ENCODE peak calls at places on chromosomes 12 and 14, in five cellular contexts. S is body of pancreas, G is upper lobe of right lung, H is stomach, N is cardiac muscle cell. Z is an unnamed sample.

GRCh38 chr12:24228371-24228770 is 278.9 kb upstream of the SOX5 start:
- DNase-seq in S (no peak), G (no peak), H (no peak), N (no peak), Z (no peak)

GRCh38 chr12:13941258-13942249 is 39.8 kb downstream of the GRIN2B start:
- DNase-seq in S (peak), G (no peak), H (peak), N (peak), Z (no peak)

GRCh38 chr12:42979746-42980145 is 390.2 kb upstream of the PRICKLE1 start:
- DNase-seq in S (no peak), G (no peak), H (no peak), N (no peak), Z (no peak)

GRCh38 chr14:68780358-68781160 is 12.3 kb downstream of the ZFP36L1 start:
- DNase-seq in S (peak), G (peak), H (peak), N (no peak), Z (peak)

GRCh38 chr12:47249719-47250506 is 170.2 kb upstream of the AMIGO2 start:
- DNase-seq in S (no peak), G (peak), H (no peak), N (no peak), Z (no peak)

GRCh38 chr14:103521438-103521961 is 1.1 kb downstream of the CKB start:
- DNase-seq in S (no peak), G (no peak), H (peak), N (peak), Z (peak)

GRCh38 chr12:108850854-108851573 is 6.4 kb downstream of the SSH1 start:
- DNase-seq in S (peak), G (no peak), H (no peak), N (no peak), Z (no peak)

GRCh38 chr12:98595152-98595988 is 1.9 kb downstream of the SLC25A3 start:
- DNase-seq in S (no peak), G (no peak), H (no peak), N (no peak), Z (no peak)

GRCh38 chr12:56993346-56993745 is 13.0 kb downstream of the ZBTB39 start:
- DNase-seq in S (no peak), G (no peak), H (no peak), N (no peak), Z (no peak)

GRCh38 chr12:38384816-38385491 is 68.4 kb downstream of the ALG10B start:
- DNase-seq in S (no peak), G (peak), H (no peak), N (no peak), Z (no peak)

GRCh38 chr12:97465012-97465345 is 2.4 kb downstream of the RMST start:
- DNase-seq in S (no peak), G (no peak), H (no peak), N (no peak), Z (no peak)

GRCh38 chr14:20609215-20610001 is 18.2 kb upstream of the RNASE12 start:
- DNase-seq in S (peak), G (peak), H (peak), N (peak), Z (peak)

GRCh38 chr12:50221228-50222008 is 54.2 kb upstream of the CERS5 start:
- DNase-seq in S (peak), G (no peak), H (no peak), N (peak), Z (no peak)

GRCh38 chr14:103716091-103716801 is 636 bp downstream of the ZFYVE21 start:
- DNase-seq in S (no peak), G (peak), H (no peak), N (no peak), Z (peak)

GRCh38 chr12:62588916-62589315 is 122.3 kb downstream of the MON2 start:
- DNase-seq in S (no peak), G (no peak), H (no peak), N (no peak), Z (no peak)

GRCh38 chr14:70020350-70021170 is 141.3 kb downstream of the SMOC1 start:
- DNase-seq in S (no peak), G (no peak), H (no peak), N (no peak), Z (no peak)

GRCh38 chr12:52164624-52165023 is 27.2 kb downstream of the KRT80 start:
- DNase-seq in S (no peak), G (no peak), H (no peak), N (no peak), Z (no peak)

GRCh38 chr12:49355913-49356312 is 9.2 kb downstream of the DNAJC22 start:
- DNase-seq in S (no peak), G (no peak), H (peak), N (no peak), Z (no peak)

GRCh38 chr12:109461049-109461845 is 15.9 kb downstream of the KCTD10 start:
- DNase-seq in S (peak), G (peak), H (no peak), N (peak), Z (no peak)

GRCh38 chr14:30553311-30553989 is 5.5 kb upstream of the G2E3 start:
- DNase-seq in S (no peak), G (no peak), H (no peak), N (no peak), Z (no peak)

GRCh38 chr12:27615331-27615891 is 80.8 kb upstream of the REP15 start:
- DNase-seq in S (no peak), G (no peak), H (no peak), N (peak), Z (no peak)

GRCh38 chr12:47808049-47808448 is 11.7 kb downstream of the HDAC7 start:
- DNase-seq in S (peak), G (peak), H (no peak), N (peak), Z (peak)

GRCh38 chr14:63276492-63277342 is 42.0 kb downstream of the GPHB5 start:
- DNase-seq in S (no peak), G (no peak), H (no peak), N (peak), Z (no peak)

GRCh38 chr12:88703790-88704189 is 123.5 kb upstream of the KITLG start:
- DNase-seq in S (no peak), G (no peak), H (no peak), N (no peak), Z (no peak)

GRCh38 chr14:33755358-33755757 is 195.5 kb downstream of the EGLN3 start:
- DNase-seq in S (no peak), G (no peak), H (no peak), N (no peak), Z (no peak)

GRCh38 chr14:79564371-79564770 is 646.9 kb downstream of the DIO2 start:
- DNase-seq in S (no peak), G (no peak), H (no peak), N (no peak), Z (no peak)

GRCh38 chr14:91985521-91986255 is 38.2 kb upstream of the FBLN5 start:
- DNase-seq in S (peak), G (no peak), H (no peak), N (no peak), Z (no peak)

GRCh38 chr14:76346391-76347160 is 29.4 kb upstream of the ESRRB start:
- DNase-seq in S (no peak), G (no peak), H (no peak), N (no peak), Z (no peak)

GRCh38 chr12:94326727-94327126 is 132.9 kb downstream of the CEP83 start:
- DNase-seq in S (no peak), G (no peak), H (no peak), N (no peak), Z (no peak)

GRCh38 chr12:54526800-54527630 is 22.4 kb upstream of the PDE1B start:
- DNase-seq in S (peak), G (no peak), H (peak), N (peak), Z (peak)

GRCh38 chr12:18294889-18295288 is 33.6 kb downstream of the PIK3C2G start:
- DNase-seq in S (no peak), G (no peak), H (no peak), N (no peak), Z (no peak)

GRCh38 chr14:103072595-103073366 is 11.2 kb upstream of the LBHD2 start:
- DNase-seq in S (peak), G (peak), H (no peak), N (peak), Z (no peak)

GRCh38 chr12:99981639-99982190 is 3.0 kb downstream of the ANKS1B start:
- DNase-seq in S (no peak), G (no peak), H (no peak), N (no peak), Z (no peak)

GRCh38 chr12:57148469-57149308 is 1.3 kb upstream of the LRP1-AS start:
- DNase-seq in S (peak), G (peak), H (peak), N (no peak), Z (peak)

DNA sequence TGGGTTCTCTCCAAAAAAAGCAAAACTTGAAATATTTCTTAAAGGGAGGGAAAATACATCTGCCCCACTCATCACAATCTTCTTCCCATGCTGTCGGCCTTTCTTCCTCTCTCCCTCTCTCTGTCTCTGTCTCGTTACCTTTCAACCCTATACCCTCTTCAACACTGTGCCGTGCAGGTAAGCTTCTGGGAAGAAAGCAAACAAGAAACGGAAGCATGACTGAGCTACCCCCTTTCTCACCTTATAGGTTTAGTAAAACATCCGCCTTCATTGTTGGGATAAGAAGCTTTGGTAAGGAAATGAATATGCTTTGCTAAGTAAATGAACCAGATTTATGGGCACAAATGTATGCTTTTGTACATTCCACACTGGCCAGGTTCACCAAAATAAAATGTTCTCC is 63.0 kb downstream of the TMEM30B start:
- DNase-seq in S (no peak), G (no peak), H (no peak), N (no peak), Z (no peak)
- H3K27ac ChIP-seq in S (no peak), G (no peak), H (no peak), N (no peak), Z (no peak)

GRCh38 chr12:30794591-30795409 is 40.0 kb upstream of the CAPRIN2 start:
- DNase-seq in S (peak), G (no peak), H (no peak), N (no peak), Z (no peak)
- H3K4me3 ChIP-seq in S (no peak), G (peak), H (peak), N (no peak), Z (no peak)

GRCh38 chr12:9346866-9347327 is 138.7 kb upstream of the PZP start:
- DNase-seq in S (no peak), G (no peak), H (no peak), N (no peak), Z (no peak)

GRCh38 chr12:9347328-9348127 is 139.3 kb upstream of the PZP start:
- DNase-seq in S (no peak), G (no peak), H (no peak), N (no peak), Z (no peak)

GRCh38 chr12:9348906-9349518 is 140.8 kb upstream of the PZP start:
- DNase-seq in S (no peak), G (no peak), H (no peak), N (no peak), Z (no peak)

GRCh38 chr12:9351136-9351535 is 142.9 kb upstream of the PZP start:
- DNase-seq in S (no peak), G (no peak), H (no peak), N (no peak), Z (no peak)

GRCh38 chr12:9349888-9350885 is 142.0 kb upstream of the PZP start:
- DNase-seq in S (no peak), G (no peak), H (no peak), N (no peak), Z (peak)
- H3K27ac ChIP-seq in S (no peak), G (no peak), H (peak), N (no peak), Z (no peak)

GRCh38 chr14:55128386-55129085 is 516 bp upstream of the LGALS3 start:
- DNase-seq in S (no peak), G (no peak), H (no peak), N (no peak), Z (no peak)
- H3K4me3 ChIP-seq in S (peak), G (peak), H (peak), N (peak), Z (peak)

GRCh38 chr12:2334291-2335088 is 281.7 kb downstream of the CACNA1C start:
- DNase-seq in S (no peak), G (no peak), H (no peak), N (no peak), Z (no peak)
- H3K27ac ChIP-seq in S (no peak), G (no peak), H (no peak), N (peak), Z (no peak)

DNA sequence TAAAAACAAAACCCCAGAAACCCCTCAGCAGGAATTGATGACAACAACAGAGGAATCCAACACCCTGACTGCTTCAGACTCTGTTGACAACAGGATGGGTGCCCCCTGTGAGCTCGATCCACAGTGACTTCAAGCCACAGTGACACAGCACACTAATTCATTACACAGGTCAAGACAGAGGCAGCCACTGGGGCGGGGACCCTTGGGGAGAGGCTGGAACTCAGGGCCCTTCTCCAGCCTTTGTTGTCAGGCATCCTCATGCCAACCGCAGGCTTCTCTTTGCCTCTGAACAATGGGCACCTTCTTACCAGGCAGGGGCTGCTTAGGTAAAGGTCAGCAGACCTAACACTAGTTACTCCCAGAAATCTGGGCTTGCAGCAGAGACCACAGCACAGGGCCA is 37.6 kb downstream of the ACADS start:
- DNase-seq in S (no peak), G (no peak), H (no peak), N (no peak), Z (no peak)
- H3K4me3 ChIP-seq in S (no peak), G (no peak), H (no peak), N (no peak), Z (no peak)

GRCh38 chr12:116552750-116553383 is 6.3 kb upstream of the MAP1LC3B2 start:
- DNase-seq in S (no peak), G (no peak), H (no peak), N (no peak), Z (no peak)
- H3K27ac ChIP-seq in S (no peak), G (no peak), H (no peak), N (no peak), Z (no peak)

DNA sequence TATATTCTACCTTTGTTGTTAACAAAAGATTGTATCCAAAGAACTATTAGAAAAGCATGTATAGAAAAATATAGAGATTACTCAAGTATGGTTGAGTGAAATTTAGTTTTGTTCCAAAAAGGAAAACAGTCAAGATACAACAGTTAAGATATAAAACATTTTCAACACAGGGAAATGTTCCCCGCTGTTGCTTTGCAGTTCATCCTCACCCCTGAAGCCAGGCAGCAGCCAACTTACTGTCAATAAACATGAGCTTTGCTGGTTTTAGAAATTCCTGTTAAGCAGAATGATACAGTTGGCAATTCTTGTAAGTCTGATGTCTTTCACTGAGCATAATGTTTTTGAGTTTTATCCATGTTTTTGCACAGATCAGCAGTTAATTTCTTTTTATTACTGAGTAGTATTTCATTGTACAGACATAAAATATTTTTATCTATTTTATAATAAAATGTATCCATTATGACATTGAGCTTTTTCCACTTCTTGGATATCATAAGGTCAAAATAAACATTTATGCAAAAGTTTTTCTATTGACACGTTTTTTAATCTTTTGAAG is 1.2 kb upstream of the CLEC2B start:
- DNase-seq in S (no peak), G (no peak), H (no peak), N (no peak), Z (no peak)
- H3K4me3 ChIP-seq in S (no peak), G (peak), H (peak), N (no peak), Z (peak)

DNA sequence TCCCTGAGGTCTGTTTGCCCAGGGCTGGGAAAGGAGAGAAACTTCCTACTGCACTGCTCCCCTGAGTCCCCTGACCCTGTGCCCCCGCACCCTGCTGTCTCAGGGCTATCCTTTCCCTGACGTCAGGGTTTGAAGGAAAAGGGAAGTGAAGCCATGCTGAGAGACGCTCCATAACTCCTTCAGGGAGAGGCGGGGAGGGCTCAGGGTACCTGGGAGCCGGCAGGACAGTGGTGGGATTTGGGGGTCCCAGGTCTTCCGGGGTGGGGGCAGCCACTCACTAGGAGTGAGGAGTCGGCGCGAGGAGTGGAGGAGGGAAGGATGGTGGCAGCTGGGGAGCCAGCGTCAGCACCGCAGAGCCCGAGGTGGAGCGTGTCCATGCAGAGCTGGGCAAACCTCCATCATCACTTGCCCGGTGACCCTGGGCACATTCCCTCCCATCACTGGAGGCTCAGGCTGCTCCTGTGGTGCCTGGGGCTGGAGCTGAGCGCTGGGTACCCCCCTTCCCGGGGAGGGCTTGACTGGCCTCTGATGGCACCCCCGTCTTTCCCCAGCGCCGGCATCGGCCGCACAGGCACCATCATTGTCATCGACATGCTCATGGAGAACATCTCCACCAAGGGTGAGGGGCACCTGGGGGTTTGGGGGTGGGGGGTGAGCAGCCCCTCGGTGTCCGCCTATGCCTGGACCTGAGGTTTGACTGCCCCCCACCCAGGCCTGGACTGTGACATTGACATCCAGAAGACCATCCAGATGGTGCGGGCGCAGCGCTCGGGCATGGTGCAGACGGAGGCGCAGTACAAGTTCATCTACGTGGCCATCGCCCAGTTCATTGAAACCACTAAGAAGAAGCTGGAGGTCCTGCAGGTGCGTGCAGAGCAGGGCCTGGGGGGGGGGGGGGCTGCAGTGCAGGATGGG is 8.5 kb downstream of the PTPN6 start:
- DNase-seq in S (no peak), G (peak), H (no peak), N (no peak), Z (no peak)
- H3K27ac ChIP-seq in S (peak), G (peak), H (peak), N (peak), Z (no peak)

DNA sequence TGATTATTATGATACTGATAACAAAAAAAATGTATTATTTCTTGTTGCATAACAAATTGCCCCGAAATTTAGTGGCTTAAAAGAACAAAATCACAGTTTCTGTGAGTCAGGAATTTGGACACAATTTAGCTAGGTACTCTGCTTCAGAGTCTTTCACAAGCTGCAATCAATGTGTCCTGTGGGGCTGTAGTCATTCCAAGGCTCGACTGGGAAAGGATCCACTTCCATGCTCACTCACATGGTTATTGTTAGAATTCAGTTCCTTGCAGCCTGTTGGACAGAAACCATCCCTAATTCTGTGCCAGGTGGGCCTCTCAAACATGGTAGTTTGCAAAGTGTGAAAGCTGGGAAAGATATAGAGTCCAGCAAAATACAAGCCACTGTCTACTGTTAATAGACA is 59.7 kb upstream of the ARID2 start:
- DNase-seq in S (no peak), G (no peak), H (no peak), N (no peak), Z (no peak)
- H3K4me3 ChIP-seq in S (no peak), G (no peak), H (no peak), N (no peak), Z (no peak)